ENCODE peak calls at places on chromosomes 1 and 21, in nine cellular contexts. P is neuronal stem cell; S is AG10803; F is suprapubic skin; E is breast epithelium; H is uterus; W is psoas muscle; L is mesendoderm; X is CD8-positive, alpha-beta memory T cell. Z is an unnamed sample.
A peak's percentile ranks its signal among the peaks of the same experiment; 100 is the strongest.

GRCh38 chr21:34935452-34935851 is 113.7 kb downstream of the RUNX1 start:
- DNase-seq in P (no peak), L (no peak), X (no peak), E (no peak), F (no peak), H (no peak), S (no peak), W (no peak), Z (no peak)

GRCh38 chr1:221180694-221181368 is 301.6 kb downstream of the HLX start:
- DNase-seq in P (no peak), W (no peak), X (no peak), S (no peak), F (no peak), E (no peak), H (no peak), L (no peak), Z (no peak)

GRCh38 chr1:48031676-48032075 is 34.5 kb upstream of the TRABD2B start:
- DNase-seq in L (no peak), W (no peak), E (no peak), H (no peak), F (no peak), S (peak; percentile 6), X (no peak), P (no peak), Z (no peak)

GRCh38 chr1:246394121-246394520 is 113.0 kb downstream of the SMYD3 start:
- DNase-seq in W (no peak), L (no peak), S (no peak), H (no peak), X (no peak), E (no peak), P (no peak), F (no peak), Z (no peak)

GRCh38 chr1:180636138-180636537 is 4.3 kb downstream of the XPR1 start:
- DNase-seq in E (no peak), X (no peak), F (no peak), P (no peak), W (no peak), H (no peak), S (no peak), L (peak; percentile 34), Z (no peak)

GRCh38 chr1:7265771-7266371 is 480.6 kb downstream of the CAMTA1 start:
- DNase-seq in E (peak; percentile 67), F (peak; percentile 58), X (no peak), P (no peak), L (no peak), H (no peak), S (peak; percentile 59), W (no peak), Z (peak; percentile 64)

GRCh38 chr1:76933847-76934657 is 66.8 kb downstream of the ST6GALNAC5 start:
- DNase-seq in S (no peak), H (no peak), L (peak; percentile 77), W (no peak), E (no peak), X (no peak), F (no peak), P (no peak), Z (no peak)

GRCh38 chr1:165287329-165287728 is 69.2 kb downstream of the LMX1A start:
- DNase-seq in X (no peak), P (no peak), S (no peak), F (no peak), H (no peak), L (peak; percentile 88), E (no peak), W (no peak), Z (no peak)

GRCh38 chr1:19564366-19564765 is 79.0 kb upstream of the CAPZB start:
- DNase-seq in S (no peak), F (no peak), X (no peak), L (no peak), W (no peak), H (no peak), E (no peak), P (no peak), Z (no peak)

GRCh38 chr1:41670558-41670957 is 186.1 kb upstream of the EDN2 start:
- DNase-seq in P (no peak), F (no peak), X (no peak), S (peak; percentile 72), H (no peak), E (peak; percentile 9), W (no peak), L (peak; percentile 26), Z (peak; percentile 66)

GRCh38 chr1:210076620-210077019 is 138.6 kb downstream of the SYT14 start:
- DNase-seq in E (no peak), W (no peak), F (no peak), H (no peak), X (no peak), L (peak; percentile 49), S (no peak), P (no peak), Z (no peak)

GRCh38 chr1:178727014-178727895 is 2.2 kb downstream of the RALGPS2 start:
- DNase-seq in H (no peak), S (no peak), F (no peak), P (peak; percentile 2), W (no peak), L (peak; percentile 51), E (no peak), X (no peak), Z (no peak)

GRCh38 chr1:113669988-113670387 is 89.3 kb downstream of the PHTF1 start:
- DNase-seq in L (peak; percentile 27), X (no peak), P (no peak), E (no peak), H (no peak), W (no peak), F (no peak), S (no peak), Z (no peak)

GRCh38 chr1:165632152-165632469 is 1.1 kb downstream of the MGST3 start:
- DNase-seq in W (no peak), P (no peak), X (no peak), E (no peak), H (no peak), S (no peak), F (no peak), L (no peak), Z (no peak)

GRCh38 chr21:33406493-33406892 is 3.3 kb downstream of the IFNGR2 start:
- DNase-seq in X (no peak), W (no peak), P (no peak), F (no peak), E (no peak), S (no peak), L (no peak), H (no peak), Z (no peak)
- H3K4me3 ChIP-seq in X (no peak overlapping the region), W (no peak overlapping the region), P (no peak overlapping the region), F (no peak overlapping the region), E (no peak overlapping the region), S (no peak overlapping the region), L (no peak overlapping the region), H (no peak overlapping the region), Z (no peak overlapping the region)

GRCh38 chr21:16071761-16072160 is 342.0 kb downstream of the USP25 start:
- DNase-seq in E (no peak), P (no peak), L (no peak), S (no peak), H (no peak), F (no peak), X (no peak), W (no peak), Z (no peak)

GRCh38 chr21:16073571-16073970 is 343.8 kb downstream of the USP25 start:
- DNase-seq in F (no peak), X (no peak), H (no peak), L (no peak), E (no peak), P (no peak), S (no peak), W (no peak), Z (no peak)

GRCh38 chr21:16072692-16073091 is 342.9 kb downstream of the USP25 start:
- DNase-seq in H (peak; percentile 48), W (no peak), E (no peak), X (no peak), F (no peak), P (no peak), L (no peak), S (peak; percentile 89), Z (peak; percentile 94)

GRCh38 chr21:16071082-16071481 is 341.3 kb downstream of the USP25 start:
- DNase-seq in H (peak; percentile 47), S (peak; percentile 50), X (no peak), F (peak; percentile 73), P (no peak), E (no peak), W (peak; percentile 23), L (peak; percentile 16), Z (no peak)

GRCh38 chr21:16072176-16072575 is 342.4 kb downstream of the USP25 start:
- DNase-seq in L (no peak), H (no peak), E (no peak), W (no peak), F (no peak), X (no peak), P (no peak), S (no peak), Z (no peak)
- H3K4me3 ChIP-seq in L (no peak overlapping the region), H (peak overlapping the region; percentile 34), E (peak overlapping the region; percentile 63), W (no peak overlapping the region), F (no peak overlapping the region), X (no peak overlapping the region), P (no peak overlapping the region), S (no peak overlapping the region), Z (peak overlapping the region; percentile 5)

GRCh38 chr1:98103617-98104284 is 182.9 kb upstream of the DPYD start:
- DNase-seq in P (no peak), F (no peak), L (peak; percentile 41), E (no peak), H (no peak), W (no peak), S (peak; percentile 16), X (no peak), Z (no peak)

GRCh38 chr1:98102369-98103030 is 181.7 kb upstream of the DPYD start:
- DNase-seq in S (peak; percentile 40), H (no peak), W (no peak), P (no peak), L (no peak), X (no peak), F (no peak), E (no peak), Z (peak; percentile 27)

GRCh38 chr1:98101364-98101763 is 180.5 kb upstream of the DPYD start:
- DNase-seq in W (no peak), H (no peak), L (no peak), F (no peak), X (no peak), P (no peak), E (no peak), S (no peak), Z (no peak)

GRCh38 chr1:98107256-98107655 is 186.4 kb upstream of the DPYD start:
- DNase-seq in W (no peak), P (no peak), E (no peak), F (no peak), S (no peak), L (no peak), X (no peak), H (no peak), Z (no peak)

GRCh38 chr1:98104285-98104684 is 183.5 kb upstream of the DPYD start:
- DNase-seq in P (no peak), H (no peak), W (no peak), L (no peak), X (no peak), F (no peak), S (peak; percentile 95), E (no peak), Z (peak; percentile 83)
- H3K4me3 ChIP-seq in P (no peak overlapping the region), H (no peak overlapping the region), W (no peak overlapping the region), L (no peak overlapping the region), X (no peak overlapping the region), F (no peak overlapping the region), S (no peak overlapping the region), E (no peak overlapping the region), Z (no peak overlapping the region)

DNA sequence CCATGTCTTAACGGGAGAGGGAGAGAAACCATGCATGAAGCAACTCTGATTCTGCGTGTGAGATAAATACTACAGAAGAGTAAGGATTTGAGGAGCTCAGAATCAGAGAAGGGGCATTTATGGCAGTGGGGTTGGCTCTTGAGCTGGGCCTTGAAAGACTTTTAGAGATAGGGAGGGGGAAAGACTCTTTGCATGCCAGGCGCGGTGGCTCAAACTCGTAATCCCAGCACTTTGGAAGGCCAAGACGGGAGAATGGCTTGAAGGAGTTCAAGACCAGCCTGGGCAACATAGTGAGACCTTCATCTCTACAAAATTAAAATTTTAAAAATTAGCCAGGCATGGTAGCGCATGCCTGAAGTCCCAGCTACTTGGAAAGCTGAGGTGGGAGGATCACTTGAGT is 672 bp downstream of the ARMH1 start:
- DNase-seq in X (no peak), F (no peak), H (no peak), W (no peak), L (no peak), E (peak; percentile 25), P (no peak), S (no peak), Z (no peak)
- H3K4me3 ChIP-seq in X (peak overlapping the region; percentile 90), F (peak overlapping the region; percentile 72), H (peak overlapping the region; percentile 88), W (peak overlapping the region; percentile 80), L (peak overlapping the region; percentile 41), E (peak overlapping the region; percentile 84), P (peak overlapping the region; percentile 83), S (peak overlapping the region; percentile 87), Z (peak overlapping the region; percentile 67)